ENCODE peak calls at places on chromosomes 6 and 20, in seven cellular contexts. P is activated T-cell treated with anti-CD3 and anti-CD28 coated beads, Interleukin-2, amount 50 U/mL, for 4 hours; B is upper lobe of right lung; X is naive thymus-derived CD8-positive, alpha-beta T cell; C is body of pancreas; O is stimulated activated naive CD8-positive, alpha-beta T cell treated with anti-CD3 and anti-CD28 coated beads, Interleukin-15, Interleukin-2, amounts not matched to agents 100 U/mL and 50 U/mL, for 24 hours; Q is SK-N-SH treated with all-trans-retinoic acid at 6 μM for 48 hours. A is an unnamed sample.

GRCh38 chr6:154230910-154231595 is 125.5 kb downstream of the IPCEF1 start:
- ATAC-seq in B (no peak), C (no peak), O (no peak), P (no peak), Q (no peak), X (no peak), A (no peak)

GRCh38 chr6:128731249-128732165 is 151.4 kb upstream of the LAMA2 start:
- ATAC-seq in C (no peak), P (peak), X (no peak), O (no peak), B (peak), Q (peak), A (peak)

GRCh38 chr6:116373300-116373699 is 2.6 kb downstream of the DSE start:
- ATAC-seq in O (no peak), X (no peak), B (no peak), P (no peak), C (no peak), Q (no peak), A (no peak)

GRCh38 chr20:37651932-37652331 is 41.9 kb upstream of the CTNNBL1 start:
- ATAC-seq in B (peak), O (peak), P (peak), C (peak), X (peak), Q (peak), A (no peak)

GRCh38 chr6:163630096-163630495 is 215.6 kb downstream of the QKI start:
- ATAC-seq in X (no peak), C (no peak), P (no peak), B (no peak), O (no peak), Q (no peak), A (no peak)

GRCh38 chr20:19840111-19840705 is 82.2 kb downstream of the RIN2 start:
- ATAC-seq in B (no peak), P (no peak), Q (no peak), X (no peak), C (no peak), O (no peak), A (no peak)

GRCh38 chr20:49450281-49450707 is 32.2 kb downstream of the KCNB1 start:
- ATAC-seq in X (no peak), B (no peak), P (no peak), O (no peak), C (no peak), Q (no peak), A (no peak)

GRCh38 chr6:87078983-87079616 is 15.8 kb downstream of the CGA start:
- ATAC-seq in B (peak), O (peak), X (no peak), C (peak), P (peak), Q (peak), A (peak)

GRCh38 chr6:146950351-146950835 is 253.8 kb upstream of the STXBP5 start:
- ATAC-seq in C (peak), P (peak), O (peak), B (peak), Q (no peak), X (peak), A (no peak)

GRCh38 chr6:108888745-108889144 is 40.5 kb downstream of the ARMC2 start:
- ATAC-seq in Q (no peak), C (no peak), X (no peak), B (peak), P (peak), O (peak), A (peak)

GRCh38 chr6:159742165-159742564 is 14.9 kb downstream of the WTAP start:
- ATAC-seq in P (no peak), O (no peak), Q (no peak), C (no peak), B (no peak), X (no peak), A (no peak)

GRCh38 chr6:119814609-119815400 is 465.2 kb upstream of the MAN1A1 start:
- ATAC-seq in Q (no peak), P (no peak), O (no peak), C (no peak), B (no peak), X (no peak), A (no peak)

GRCh38 chr6:142950291-142950690 is 5.3 kb upstream of the HIVEP2 start:
- ATAC-seq in X (no peak), B (no peak), P (no peak), Q (no peak), C (no peak), O (no peak), A (no peak)

GRCh38 chr6:39820553-39820952 is 28.4 kb downstream of the DAAM2 start:
- ATAC-seq in O (no peak), B (no peak), C (no peak), P (no peak), Q (no peak), X (no peak), A (no peak)

GRCh38 chr6:11621119-11621518 is 83.6 kb downstream of the TMEM170B start:
- ATAC-seq in X (no peak), O (no peak), Q (no peak), B (peak), P (no peak), C (no peak), A (no peak)

GRCh38 chr20:37526238-37526838 is 1.3 kb downstream of the BLCAP start:
- ATAC-seq in O (no peak), B (no peak), P (no peak), Q (peak), C (peak), X (no peak), A (peak)

GRCh38 chr20:537983-538382 is 5.6 kb downstream of the CSNK2A1 start:
- ATAC-seq in B (no peak), X (no peak), O (no peak), Q (no peak), C (no peak), P (no peak), A (no peak)

GRCh38 chr6:130947464-130947863 is 115.6 kb downstream of the EPB41L2 start:
- ATAC-seq in B (peak), C (no peak), P (no peak), X (no peak), Q (no peak), O (no peak), A (peak)

GRCh38 chr6:117595099-117595923 is 7.0 kb downstream of the GOPC start:
- ATAC-seq in X (no peak), B (no peak), P (no peak), O (no peak), C (no peak), Q (no peak), A (no peak)

GRCh38 chr6:36720251-36721141 is 22.9 kb downstream of the RAB44 start:
- ATAC-seq in B (no peak), C (no peak), X (no peak), P (no peak), Q (no peak), O (no peak), A (no peak)

GRCh38 chr20:1154224-1154623 is 30.6 kb downstream of the TMEM74B start:
- ATAC-seq in X (no peak), Q (no peak), B (no peak), C (no peak), P (no peak), O (no peak), A (no peak)

GRCh38 chr20:56414842-56415765 is 3.0 kb downstream of the CASS4 start:
- ATAC-seq in B (no peak), X (peak), C (no peak), O (peak), Q (no peak), P (peak), A (no peak)

GRCh38 chr20:17648782-17649730 is 33.0 kb downstream of the RRBP1 start:
- ATAC-seq in X (peak), O (no peak), Q (peak), C (peak), B (peak), P (peak), A (no peak)

GRCh38 chr6:90072961-90073464 is 178.7 kb downstream of the GJA10 start:
- ATAC-seq in B (no peak), P (peak), C (no peak), O (peak), Q (no peak), X (peak), A (no peak)

GRCh38 chr6:41306187-41306854 is 19.8 kb upstream of the TREM1 start:
- ATAC-seq in B (peak), P (peak), C (peak), X (peak), Q (peak), O (no peak), A (no peak)

GRCh38 chr20:48821261-48821910 is 6.4 kb downstream of the PREX1 start:
- ATAC-seq in O (no peak), P (no peak), B (no peak), C (no peak), Q (no peak), X (no peak), A (no peak)

GRCh38 chr6:166330612-166331011 is 11.7 kb downstream of the SFT2D1 start:
- ATAC-seq in Q (peak), P (no peak), B (peak), X (no peak), O (no peak), C (peak), A (peak)

GRCh38 chr20:38844963-38845362 is 39.5 kb downstream of the PPP1R16B start:
- ATAC-seq in P (no peak), Q (no peak), X (peak), C (no peak), O (peak), B (no peak), A (no peak)

GRCh38 chr6:18028332-18028731 is 40.9 kb upstream of the KIF13A start:
- ATAC-seq in O (no peak), X (no peak), B (no peak), P (no peak), Q (no peak), C (no peak), A (no peak)

GRCh38 chr20:59825944-59826759 is 107.3 kb downstream of the SYCP2 start:
- ATAC-seq in O (no peak), P (peak), X (no peak), C (peak), B (peak), Q (no peak), A (no peak)

GRCh38 chr6:53216301-53216700 is 67.7 kb upstream of the GCM1 start:
- ATAC-seq in O (no peak), X (no peak), C (no peak), Q (no peak), P (no peak), B (no peak), A (no peak)

GRCh38 chr6:1892716-1893115 is 283.0 kb downstream of the FOXC1 start:
- ATAC-seq in Q (no peak), B (no peak), P (no peak), X (no peak), O (no peak), C (no peak), A (no peak)

GRCh38 chr20:11754451-11754850 is 163.2 kb upstream of the BTBD3 start:
- ATAC-seq in P (no peak), B (no peak), Q (no peak), X (no peak), O (no peak), C (peak), A (no peak)

GRCh38 chr6:24935753-24936152 is at the start of gene RIPOR2:
- ATAC-seq in B (peak), O (peak), P (peak), X (peak), C (no peak), Q (no peak), A (no peak)

GRCh38 chr20:7499201-7499600 is 441.1 kb downstream of the HAO1 start:
- ATAC-seq in C (no peak), P (no peak), O (no peak), B (no peak), X (no peak), Q (no peak), A (no peak)

GRCh38 chr20:39986231-39986904 is 702.7 kb downstream of the MAFB start:
- ATAC-seq in P (no peak), Q (no peak), C (peak), B (peak), X (no peak), O (no peak), A (peak)

GRCh38 chr6:40391086-40391485 is 196.1 kb downstream of the LRFN2 start:
- ATAC-seq in O (no peak), Q (no peak), X (peak), C (no peak), B (no peak), P (peak), A (no peak)